ENCODE peak calls at places on chromosomes 3 and 15, in eight cellular contexts. N is GF-D8; L is neuronal stem cell; V is colonic mucosa; K is HTR-8/SVneo; J is tibial artery; H is activated CD8-positive, alpha-beta memory T cell treated with anti-CD3 and anti-CD28 coated beads for 48 hours; A is A549. D is an unnamed sample.

GRCh38 chr3:15490158-15490557 is 31.3 kb downstream of the COLQ start:
- DNase-seq in N (no peak), L (no peak), V (no peak), K (no peak), J (no peak), H (no peak), A (no peak), D (no peak)

GRCh38 chr3:184315871-184316661 is 1.7 kb downstream of the EIF4G1 start:
- DNase-seq in N (no peak), L (no peak), V (peak), K (no peak), J (no peak), H (no peak), A (no peak), D (no peak)

GRCh38 chr15:83164409-83165404 is 42.9 kb downstream of the HDGFL3 start:
- DNase-seq in N (no peak), L (no peak), V (no peak), K (peak), J (no peak), H (no peak), A (no peak), D (no peak)

GRCh38 chr3:197428117-197428761 is 127.5 kb downstream of the BDH1 start:
- DNase-seq in N (no peak), L (no peak), V (peak), K (no peak), J (no peak), H (peak), A (peak), D (peak)

GRCh38 chr3:134769469-134769868 is 25.6 kb upstream of the EPHB1 start:
- DNase-seq in N (no peak), L (no peak), V (no peak), K (no peak), J (no peak), H (no peak), A (no peak), D (peak)

GRCh38 chr3:117630469-117630868 is 920.9 kb downstream of the TUSC7 start:
- DNase-seq in N (no peak), L (no peak), V (no peak), K (no peak), J (no peak), H (no peak), A (no peak), D (no peak)

GRCh38 chr3:172323894-172324590 is 124.2 kb downstream of the GHSR start:
- DNase-seq in N (no peak), L (no peak), V (no peak), K (no peak), J (no peak), H (no peak), A (no peak), D (no peak)

GRCh38 chr3:52055537-52056351 is 627 bp downstream of the DUSP7 start:
- DNase-seq in N (no peak), L (no peak), V (peak), K (no peak), J (no peak), H (no peak), A (peak), D (peak)

GRCh38 chr3:78494831-78495230 is 1273.0 kb downstream of the ROBO1 start:
- DNase-seq in N (no peak), L (no peak), V (no peak), K (no peak), J (no peak), H (no peak), A (no peak), D (no peak)

GRCh38 chr15:38894260-38894948 is 329.8 kb upstream of the RASGRP1 start:
- DNase-seq in N (no peak), L (no peak), V (no peak), K (peak), J (no peak), H (no peak), A (peak), D (peak)

GRCh38 chr3:64380539-64380938 is 155.3 kb upstream of the PRICKLE2 start:
- DNase-seq in N (no peak), L (no peak), V (no peak), K (no peak), J (no peak), H (no peak), A (no peak), D (no peak)

GRCh38 chr3:49601358-49602048 is 47.2 kb downstream of the BSN start:
- DNase-seq in N (no peak), L (no peak), V (no peak), K (no peak), J (no peak), H (no peak), A (no peak), D (no peak)

GRCh38 chr3:57583544-57583943 is 13.6 kb downstream of the ARF4 start:
- DNase-seq in N (no peak), L (no peak), V (no peak), K (no peak), J (no peak), H (no peak), A (no peak), D (no peak)

GRCh38 chr3:42802876-42803799 is 1.2 kb downstream of the HIGD1A start:
- DNase-seq in N (no peak), L (peak), V (no peak), K (peak), J (no peak), H (peak), A (peak), D (peak)

GRCh38 chr15:100466073-100466472 is 62.7 kb downstream of the CERS3 start:
- DNase-seq in N (no peak), L (no peak), V (no peak), K (no peak), J (no peak), H (no peak), A (no peak), D (no peak)

GRCh38 chr3:132404276-132404675 is 13.0 kb upstream of the DNAJC13 start:
- DNase-seq in N (no peak), L (no peak), V (no peak), K (no peak), J (no peak), H (no peak), A (no peak), D (no peak)

GRCh38 chr3:116896116-116896515 is 186.5 kb downstream of the TUSC7 start:
- DNase-seq in N (no peak), L (no peak), V (no peak), K (no peak), J (no peak), H (no peak), A (no peak), D (no peak)

GRCh38 chr3:101902041-101902440 is 52.7 kb downstream of the NFKBIZ start:
- DNase-seq in N (no peak), L (no peak), V (no peak), K (peak), J (no peak), H (no peak), A (peak), D (no peak)

GRCh38 chr3:45223889-45224730 is 2.0 kb downstream of the TMEM158 start:
- DNase-seq in N (no peak), L (no peak), V (no peak), K (no peak), J (no peak), H (no peak), A (no peak), D (no peak)

GRCh38 chr15:59138243-59138642 is 33.3 kb downstream of the CCNB2 start:
- DNase-seq in N (no peak), L (peak), V (peak), K (peak), J (no peak), H (no peak), A (peak), D (peak)